ENCODE peak calls at places on chromosomes 12 and 14, in seven cellular contexts. One of them, this sample, is unnamed.

GRCh38 chr12:95259368-95259767 is 41.8 kb downstream of the VEZT start:
- DNase-seq in activated T-cell treated with anti-CD3 and anti-CD28 coated beads for 24 hours: no peak
- DNase-seq in progenitor cell of endocrine pancreas: no peak
- DNase-seq in HCT116: no peak
- DNase-seq in non-pigmented ciliary epithelial cell: no peak
- DNase-seq in stromal cell of bone marrow: no peak
- DNase-seq in mucosa of descending colon: peak
- DNase-seq in this sample: no peak

GRCh38 chr14:56422703-56423213 is 156.8 kb upstream of the TMEM260 start:
- DNase-seq in progenitor cell of endocrine pancreas: no peak
- DNase-seq in activated T-cell treated with anti-CD3 and anti-CD28 coated beads for 24 hours: no peak
- DNase-seq in non-pigmented ciliary epithelial cell: peak
- DNase-seq in mucosa of descending colon: peak
- DNase-seq in stromal cell of bone marrow: peak
- DNase-seq in HCT116: peak
- DNase-seq in this sample: no peak

GRCh38 chr14:20622816-20623291 is 18.6 kb downstream of the OR6S1 start:
- DNase-seq in non-pigmented ciliary epithelial cell: no peak
- DNase-seq in stromal cell of bone marrow: no peak
- DNase-seq in progenitor cell of endocrine pancreas: no peak
- DNase-seq in activated T-cell treated with anti-CD3 and anti-CD28 coated beads for 24 hours: no peak
- DNase-seq in HCT116: no peak
- DNase-seq in mucosa of descending colon: no peak
- DNase-seq in this sample: no peak

GRCh38 chr12:96238336-96239031 is 44.3 kb downstream of the ELK3 start:
- DNase-seq in HCT116: no peak
- DNase-seq in mucosa of descending colon: no peak
- DNase-seq in activated T-cell treated with anti-CD3 and anti-CD28 coated beads for 24 hours: no peak
- DNase-seq in stromal cell of bone marrow: no peak
- DNase-seq in progenitor cell of endocrine pancreas: no peak
- DNase-seq in non-pigmented ciliary epithelial cell: no peak
- DNase-seq in this sample: no peak

GRCh38 chr12:90174198-90174510 is 465.5 kb upstream of the ATP2B1 start:
- DNase-seq in progenitor cell of endocrine pancreas: no peak
- DNase-seq in HCT116: peak
- DNase-seq in stromal cell of bone marrow: no peak
- DNase-seq in mucosa of descending colon: no peak
- DNase-seq in non-pigmented ciliary epithelial cell: peak
- DNase-seq in activated T-cell treated with anti-CD3 and anti-CD28 coated beads for 24 hours: no peak
- DNase-seq in this sample: no peak

GRCh38 chr12:112992541-112993398 is 14.5 kb downstream of the OAS2 start:
- DNase-seq in progenitor cell of endocrine pancreas: peak
- DNase-seq in stromal cell of bone marrow: peak
- DNase-seq in non-pigmented ciliary epithelial cell: peak
- DNase-seq in mucosa of descending colon: peak
- DNase-seq in activated T-cell treated with anti-CD3 and anti-CD28 coated beads for 24 hours: peak
- DNase-seq in HCT116: peak
- DNase-seq in this sample: peak

GRCh38 chr14:48954446-48954845 is 631.7 kb downstream of the RPS29 start:
- DNase-seq in mucosa of descending colon: no peak
- DNase-seq in HCT116: no peak
- DNase-seq in progenitor cell of endocrine pancreas: no peak
- DNase-seq in non-pigmented ciliary epithelial cell: no peak
- DNase-seq in activated T-cell treated with anti-CD3 and anti-CD28 coated beads for 24 hours: no peak
- DNase-seq in stromal cell of bone marrow: no peak
- DNase-seq in this sample: no peak

GRCh38 chr12:53313996-53314395 is 7.4 kb downstream of the AAAS start:
- DNase-seq in stromal cell of bone marrow: no peak
- DNase-seq in activated T-cell treated with anti-CD3 and anti-CD28 coated beads for 24 hours: no peak
- DNase-seq in progenitor cell of endocrine pancreas: no peak
- DNase-seq in non-pigmented ciliary epithelial cell: no peak
- DNase-seq in mucosa of descending colon: no peak
- DNase-seq in HCT116: no peak
- DNase-seq in this sample: no peak

GRCh38 chr12:106138279-106138645 is 492 bp downstream of the NUAK1 start:
- DNase-seq in mucosa of descending colon: no peak
- DNase-seq in HCT116: no peak
- DNase-seq in non-pigmented ciliary epithelial cell: no peak
- DNase-seq in progenitor cell of endocrine pancreas: no peak
- DNase-seq in stromal cell of bone marrow: no peak
- DNase-seq in activated T-cell treated with anti-CD3 and anti-CD28 coated beads for 24 hours: no peak
- DNase-seq in this sample: no peak

GRCh38 chr12:51218607-51219161 is 822 bp upstream of the POU6F1 start:
- DNase-seq in non-pigmented ciliary epithelial cell: no peak
- DNase-seq in HCT116: no peak
- DNase-seq in progenitor cell of endocrine pancreas: peak
- DNase-seq in activated T-cell treated with anti-CD3 and anti-CD28 coated beads for 24 hours: no peak
- DNase-seq in mucosa of descending colon: peak
- DNase-seq in stromal cell of bone marrow: no peak
- DNase-seq in this sample: no peak

GRCh38 chr12:42584539-42585174 is 4.9 kb downstream of the PRICKLE1 start:
- DNase-seq in progenitor cell of endocrine pancreas: no peak
- DNase-seq in HCT116: no peak
- DNase-seq in activated T-cell treated with anti-CD3 and anti-CD28 coated beads for 24 hours: no peak
- DNase-seq in stromal cell of bone marrow: no peak
- DNase-seq in mucosa of descending colon: no peak
- DNase-seq in non-pigmented ciliary epithelial cell: no peak
- DNase-seq in this sample: no peak

GRCh38 chr12:88035907-88036289 is 6.7 kb upstream of the C12orf50 start:
- DNase-seq in stromal cell of bone marrow: no peak
- DNase-seq in HCT116: no peak
- DNase-seq in progenitor cell of endocrine pancreas: no peak
- DNase-seq in non-pigmented ciliary epithelial cell: no peak
- DNase-seq in mucosa of descending colon: peak
- DNase-seq in activated T-cell treated with anti-CD3 and anti-CD28 coated beads for 24 hours: no peak
- DNase-seq in this sample: no peak

GRCh38 chr12:101608301-101609133 is 13.7 kb downstream of the MYBPC1 start:
- DNase-seq in stromal cell of bone marrow: no peak
- DNase-seq in HCT116: no peak
- DNase-seq in non-pigmented ciliary epithelial cell: no peak
- DNase-seq in progenitor cell of endocrine pancreas: peak
- DNase-seq in activated T-cell treated with anti-CD3 and anti-CD28 coated beads for 24 hours: no peak
- DNase-seq in mucosa of descending colon: peak
- DNase-seq in this sample: no peak

GRCh38 chr12:114701104-114701414 is 17.1 kb upstream of the TBX3 start:
- DNase-seq in mucosa of descending colon: no peak
- DNase-seq in stromal cell of bone marrow: no peak
- DNase-seq in HCT116: no peak
- DNase-seq in non-pigmented ciliary epithelial cell: no peak
- DNase-seq in activated T-cell treated with anti-CD3 and anti-CD28 coated beads for 24 hours: no peak
- DNase-seq in progenitor cell of endocrine pancreas: no peak
- DNase-seq in this sample: no peak

GRCh38 chr12:115210533-115211252 is 526.7 kb upstream of the TBX3 start:
- DNase-seq in progenitor cell of endocrine pancreas: no peak
- DNase-seq in activated T-cell treated with anti-CD3 and anti-CD28 coated beads for 24 hours: no peak
- DNase-seq in mucosa of descending colon: no peak
- DNase-seq in stromal cell of bone marrow: no peak
- DNase-seq in HCT116: no peak
- DNase-seq in non-pigmented ciliary epithelial cell: no peak
- DNase-seq in this sample: no peak

GRCh38 chr12:98440165-98440581 is 75.2 kb upstream of the TMPO start:
- DNase-seq in stromal cell of bone marrow: peak
- DNase-seq in progenitor cell of endocrine pancreas: no peak
- DNase-seq in mucosa of descending colon: peak
- DNase-seq in non-pigmented ciliary epithelial cell: peak
- DNase-seq in activated T-cell treated with anti-CD3 and anti-CD28 coated beads for 24 hours: no peak
- DNase-seq in HCT116: no peak
- DNase-seq in this sample: peak

GRCh38 chr12:46219892-46220655 is 48.8 kb downstream of the SLC38A1 start:
- DNase-seq in activated T-cell treated with anti-CD3 and anti-CD28 coated beads for 24 hours: peak
- DNase-seq in stromal cell of bone marrow: no peak
- DNase-seq in non-pigmented ciliary epithelial cell: peak
- DNase-seq in mucosa of descending colon: peak
- DNase-seq in progenitor cell of endocrine pancreas: no peak
- DNase-seq in HCT116: peak
- DNase-seq in this sample: peak

GRCh38 chr12:49706351-49707126 is 666 bp downstream of the FMNL3 start:
- DNase-seq in progenitor cell of endocrine pancreas: peak
- DNase-seq in HCT116: no peak
- DNase-seq in mucosa of descending colon: peak
- DNase-seq in non-pigmented ciliary epithelial cell: no peak
- DNase-seq in stromal cell of bone marrow: no peak
- DNase-seq in activated T-cell treated with anti-CD3 and anti-CD28 coated beads for 24 hours: no peak
- DNase-seq in this sample: no peak

GRCh38 chr12:5441497-5442236 is 9.8 kb downstream of the NTF3 start:
- DNase-seq in HCT116: no peak
- DNase-seq in non-pigmented ciliary epithelial cell: no peak
- DNase-seq in mucosa of descending colon: no peak
- DNase-seq in activated T-cell treated with anti-CD3 and anti-CD28 coated beads for 24 hours: no peak
- DNase-seq in progenitor cell of endocrine pancreas: no peak
- DNase-seq in stromal cell of bone marrow: no peak
- DNase-seq in this sample: no peak

GRCh38 chr14:65184032-65184764 is 81.9 kb upstream of the MAX start:
- DNase-seq in HCT116: no peak
- DNase-seq in progenitor cell of endocrine pancreas: no peak
- DNase-seq in stromal cell of bone marrow: no peak
- DNase-seq in non-pigmented ciliary epithelial cell: no peak
- DNase-seq in mucosa of descending colon: no peak
- DNase-seq in activated T-cell treated with anti-CD3 and anti-CD28 coated beads for 24 hours: no peak
- DNase-seq in this sample: no peak

GRCh38 chr12:64733857-64734256 is 25.3 kb downstream of the GNS start:
- DNase-seq in stromal cell of bone marrow: no peak
- DNase-seq in activated T-cell treated with anti-CD3 and anti-CD28 coated beads for 24 hours: no peak
- DNase-seq in progenitor cell of endocrine pancreas: no peak
- DNase-seq in HCT116: peak
- DNase-seq in non-pigmented ciliary epithelial cell: no peak
- DNase-seq in mucosa of descending colon: no peak
- DNase-seq in this sample: no peak

GRCh38 chr12:116529686-116530085 is 29.5 kb upstream of the MAP1LC3B2 start:
- DNase-seq in non-pigmented ciliary epithelial cell: no peak
- DNase-seq in HCT116: no peak
- DNase-seq in mucosa of descending colon: no peak
- DNase-seq in stromal cell of bone marrow: no peak
- DNase-seq in progenitor cell of endocrine pancreas: no peak
- DNase-seq in activated T-cell treated with anti-CD3 and anti-CD28 coated beads for 24 hours: no peak
- DNase-seq in this sample: no peak